ENCODE peak calls at places on chromosomes 5 and 9, in nine cellular contexts. G is cardiac muscle cell, H is fibroblast of the aortic adventitia, Y is tibial artery, T is AG09309, A is H9, N is RWPE1, F is BE2C, V is glutamatergic neuron. W is an unnamed sample.

GRCh38 chr5:179304871-179305270 is 40.4 kb downstream of the ADAMTS2 start:
- DNase-seq in A (no peak), V (no peak), G (no peak), H (no peak), Y (no peak), F (no peak), T (no peak), N (no peak), W (no peak)

GRCh38 chr9:117718085-117718484 is 13.9 kb downstream of the TLR4 start:
- DNase-seq in V (no peak), N (no peak), H (peak), A (no peak), G (peak), F (no peak), T (no peak), Y (peak), W (no peak)

GRCh38 chr5:96657068-96657467 is 5.1 kb upstream of the CAST start:
- DNase-seq in N (peak), V (no peak), G (peak), H (peak), A (no peak), F (no peak), T (peak), Y (peak), W (peak)

GRCh38 chr5:143244000-143244736 is 159.3 kb downstream of the NR3C1 start:
- DNase-seq in G (peak), H (peak), N (peak), A (no peak), V (no peak), T (peak), Y (peak), F (no peak), W (peak)

GRCh38 chr5:116626945-116627679 is 52.5 kb upstream of the SEMA6A start:
- DNase-seq in F (no peak), V (no peak), T (no peak), A (no peak), G (no peak), N (no peak), H (no peak), Y (no peak), W (no peak)

GRCh38 chr9:134069536-134070399 is 1.9 kb upstream of the BRD3 start:
- DNase-seq in V (no peak), A (peak), N (no peak), T (no peak), Y (no peak), G (no peak), H (no peak), F (no peak), W (no peak)

GRCh38 chr5:14054965-14055963 is 87.9 kb upstream of the TRIO start:
- DNase-seq in A (no peak), T (no peak), G (no peak), N (no peak), F (no peak), V (no peak), H (peak), Y (no peak), W (no peak)

GRCh38 chr5:84450617-84451414 is 66.1 kb upstream of the EDIL3 start:
- DNase-seq in T (no peak), V (no peak), A (no peak), N (peak), Y (no peak), H (peak), F (no peak), G (peak), W (no peak)

GRCh38 chr9:83962165-83962564 is 17.9 kb downstream of the HNRNPK start:
- DNase-seq in T (peak), H (peak), G (peak), N (peak), V (no peak), Y (no peak), A (no peak), F (no peak), W (no peak)

GRCh38 chr5:83927140-83927733 is 206.6 kb upstream of the HAPLN1 start:
- DNase-seq in N (peak), G (peak), T (no peak), F (peak), V (peak), A (peak), H (peak), Y (peak), W (peak)

GRCh38 chr9:121169094-121169601 is 32.5 kb downstream of the RAB14 start:
- DNase-seq in N (peak), T (no peak), A (no peak), F (peak), Y (peak), G (peak), H (peak), V (peak), W (no peak)
- TF ChIP-seq CTCF in N (peak), T (peak), A (peak), F (peak), Y (peak), G (peak), H (peak), V (peak), W (peak)

GRCh38 chr5:7849531-7850240 is 1.2 kb downstream of the CFAP90 start:
- DNase-seq in F (peak), H (no peak), A (no peak), V (peak), G (peak), N (no peak), Y (no peak), T (no peak), W (no peak)
- TF ChIP-seq CTCF in F (peak), H (no peak), A (peak), V (no peak), G (peak), N (peak), Y (no peak), T (no peak), W (no peak)

GRCh38 chr5:78734094-78734845 is 85.7 kb upstream of the LHFPL2 start:
- DNase-seq in N (no peak), T (no peak), V (no peak), Y (no peak), F (no peak), A (no peak), G (no peak), H (no peak), W (no peak)
- TF ChIP-seq CTCF in N (no peak), T (no peak), V (no peak), Y (no peak), F (no peak), A (no peak), G (no peak), H (no peak), W (no peak)

DNA sequence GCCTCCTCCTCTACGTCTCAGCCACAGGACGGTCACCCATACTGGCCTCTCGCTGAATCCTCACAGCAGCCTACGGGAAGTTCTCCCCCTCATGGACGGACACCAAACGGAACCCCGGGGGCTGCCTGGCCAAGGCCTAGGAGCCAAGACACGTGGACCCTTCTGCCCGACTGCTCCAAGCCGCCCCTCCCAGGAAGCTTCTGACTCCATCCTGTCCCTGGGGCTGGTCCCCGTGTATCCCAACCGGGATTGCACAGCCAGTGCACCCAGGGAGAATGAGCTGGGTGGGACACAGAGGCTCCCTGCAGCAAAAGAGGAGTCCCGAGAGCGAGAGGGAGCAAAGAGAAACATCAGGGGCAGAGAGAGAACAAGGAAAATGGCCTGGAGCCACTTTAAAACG is 3.2 kb downstream of the FAM78A start:
- DNase-seq in N (no peak), T (no peak), G (no peak), H (no peak), A (peak), V (no peak), F (no peak), Y (no peak), W (no peak)
- TF ChIP-seq CTCF in N (no peak), T (no peak), G (no peak), H (no peak), A (no peak), V (no peak), F (no peak), Y (no peak), W (no peak)